ENCODE peak calls at places on chromosome 10, in six cellular contexts. One of them, this sample, is unnamed.

GRCh38 chr10:101617102-101617823 is 29.1 kb downstream of the DPCD start:
- DNase-seq in EL: no peak
- DNase-seq in cardiac fibroblast: no peak
- DNase-seq in mucosa of gallbladder: no peak
- DNase-seq in cardiac muscle cell: no peak
- DNase-seq in neural progenitor cell: no peak
- DNase-seq in this sample: no peak

GRCh38 chr10:125331056-125331455 is 170.7 kb upstream of the CTBP2 start:
- DNase-seq in cardiac muscle cell: no peak
- DNase-seq in mucosa of gallbladder: no peak
- DNase-seq in EL: no peak
- DNase-seq in cardiac fibroblast: no peak
- DNase-seq in neural progenitor cell: no peak
- DNase-seq in this sample: no peak

GRCh38 chr10:32980558-32981468 is 22.8 kb upstream of the ITGB1 start:
- DNase-seq in mucosa of gallbladder: peak; percentile 92
- DNase-seq in neural progenitor cell: peak; percentile 89
- DNase-seq in EL: peak; percentile 100
- DNase-seq in cardiac muscle cell: peak; percentile 94
- DNase-seq in cardiac fibroblast: peak; percentile 98
- DNase-seq in this sample: peak; percentile 89

GRCh38 chr10:131090761-131091661 is 220.5 kb downstream of the TCERG1L start:
- DNase-seq in neural progenitor cell: no peak
- DNase-seq in cardiac muscle cell: no peak
- DNase-seq in EL: no peak
- DNase-seq in mucosa of gallbladder: no peak
- DNase-seq in cardiac fibroblast: no peak
- DNase-seq in this sample: peak; percentile 76

GRCh38 chr10:33819206-33819605 is 484.7 kb upstream of the NRP1 start:
- DNase-seq in cardiac fibroblast: no peak
- DNase-seq in EL: peak; percentile 25
- DNase-seq in neural progenitor cell: no peak
- DNase-seq in mucosa of gallbladder: no peak
- DNase-seq in cardiac muscle cell: no peak
- DNase-seq in this sample: no peak

GRCh38 chr10:16923309-16923708 is 106.1 kb upstream of the RSU1 start:
- DNase-seq in cardiac muscle cell: no peak
- DNase-seq in neural progenitor cell: no peak
- DNase-seq in mucosa of gallbladder: no peak
- DNase-seq in cardiac fibroblast: peak; percentile 22
- DNase-seq in EL: no peak
- DNase-seq in this sample: no peak

GRCh38 chr10:12388671-12389070 is 39.3 kb downstream of the CAMK1D start:
- DNase-seq in cardiac fibroblast: no peak
- DNase-seq in cardiac muscle cell: no peak
- DNase-seq in neural progenitor cell: no peak
- DNase-seq in mucosa of gallbladder: no peak
- DNase-seq in EL: no peak
- DNase-seq in this sample: no peak

GRCh38 chr10:13066527-13066926 is 33.4 kb upstream of the OPTN start:
- DNase-seq in mucosa of gallbladder: no peak
- DNase-seq in cardiac fibroblast: no peak
- DNase-seq in cardiac muscle cell: no peak
- DNase-seq in EL: no peak
- DNase-seq in neural progenitor cell: no peak
- DNase-seq in this sample: no peak

GRCh38 chr10:14250496-14250895 is 80.2 kb downstream of the FRMD4A start:
- DNase-seq in neural progenitor cell: no peak
- DNase-seq in mucosa of gallbladder: no peak
- DNase-seq in cardiac fibroblast: no peak
- DNase-seq in cardiac muscle cell: no peak
- DNase-seq in EL: no peak
- DNase-seq in this sample: no peak

GRCh38 chr10:97640868-97641811 is 669 bp downstream of the PI4K2A start:
- DNase-seq in cardiac muscle cell: peak; percentile 50
- DNase-seq in cardiac fibroblast: peak; percentile 67
- DNase-seq in neural progenitor cell: peak; percentile 70
- DNase-seq in mucosa of gallbladder: peak; percentile 15
- DNase-seq in EL: peak; percentile 53
- DNase-seq in this sample: peak; percentile 92

GRCh38 chr10:84176836-84177474 is 3.4 kb downstream of the GPR15LG start:
- DNase-seq in EL: no peak
- DNase-seq in neural progenitor cell: no peak
- DNase-seq in cardiac muscle cell: no peak
- DNase-seq in cardiac fibroblast: no peak
- DNase-seq in mucosa of gallbladder: no peak
- DNase-seq in this sample: peak; percentile 44

GRCh38 chr10:99536400-99537254 is 3.9 kb downstream of the NKX2-3 start:
- DNase-seq in mucosa of gallbladder: no peak
- DNase-seq in cardiac muscle cell: peak; percentile 63
- DNase-seq in cardiac fibroblast: no peak
- DNase-seq in EL: peak; percentile 38
- DNase-seq in neural progenitor cell: peak; percentile 92
- DNase-seq in this sample: peak; percentile 90

GRCh38 chr10:80290474-80291220 is 1.2 kb upstream of the MAT1A start:
- DNase-seq in neural progenitor cell: no peak
- DNase-seq in cardiac fibroblast: no peak
- DNase-seq in mucosa of gallbladder: no peak
- DNase-seq in cardiac muscle cell: no peak
- DNase-seq in EL: no peak
- DNase-seq in this sample: no peak

GRCh38 chr10:15715619-15716227 is 4.0 kb downstream of the ITGA8 start:
- DNase-seq in mucosa of gallbladder: no peak
- DNase-seq in cardiac muscle cell: peak; percentile 34
- DNase-seq in neural progenitor cell: peak; percentile 56
- DNase-seq in cardiac fibroblast: peak; percentile 44
- DNase-seq in EL: peak; percentile 24
- DNase-seq in this sample: peak; percentile 64

GRCh38 chr10:133347636-133348517 is 704 bp downstream of the PRAP1 start:
- DNase-seq in neural progenitor cell: no peak
- DNase-seq in cardiac muscle cell: no peak
- DNase-seq in EL: no peak
- DNase-seq in mucosa of gallbladder: no peak
- DNase-seq in cardiac fibroblast: no peak
- DNase-seq in this sample: peak; percentile 80

GRCh38 chr10:44071479-44071878 is 313.4 kb downstream of the CXCL12 start:
- DNase-seq in EL: peak; percentile 66
- DNase-seq in cardiac muscle cell: no peak
- DNase-seq in cardiac fibroblast: peak; percentile 93
- DNase-seq in mucosa of gallbladder: no peak
- DNase-seq in neural progenitor cell: no peak
- DNase-seq in this sample: peak; percentile 17

GRCh38 chr10:79025113-79025832 is 43.5 kb upstream of the ZMIZ1 start:
- DNase-seq in neural progenitor cell: peak; percentile 41
- DNase-seq in cardiac muscle cell: peak; percentile 71
- DNase-seq in mucosa of gallbladder: peak; percentile 57
- DNase-seq in cardiac fibroblast: no peak
- DNase-seq in EL: no peak
- DNase-seq in this sample: peak; percentile 59

GRCh38 chr10:58546137-58546536 is 33.5 kb downstream of the BICC1 start:
- DNase-seq in cardiac muscle cell: no peak
- DNase-seq in cardiac fibroblast: no peak
- DNase-seq in neural progenitor cell: no peak
- DNase-seq in mucosa of gallbladder: no peak
- DNase-seq in EL: no peak
- DNase-seq in this sample: no peak

GRCh38 chr10:15744217-15744865 is 24.6 kb upstream of the ITGA8 start:
- DNase-seq in mucosa of gallbladder: peak; percentile 48
- DNase-seq in cardiac muscle cell: peak; percentile 70
- DNase-seq in neural progenitor cell: peak; percentile 85
- DNase-seq in EL: peak; percentile 56
- DNase-seq in cardiac fibroblast: peak; percentile 67
- DNase-seq in this sample: no peak

GRCh38 chr10:50456711-50457110 is 167.0 kb downstream of the SGMS1 start:
- DNase-seq in mucosa of gallbladder: no peak
- DNase-seq in cardiac muscle cell: no peak
- DNase-seq in cardiac fibroblast: no peak
- DNase-seq in EL: no peak
- DNase-seq in neural progenitor cell: no peak
- DNase-seq in this sample: no peak

GRCh38 chr10:77478248-77478963 is 159.2 kb downstream of the KCNMA1 start:
- DNase-seq in neural progenitor cell: no peak
- DNase-seq in cardiac muscle cell: no peak
- DNase-seq in EL: peak; percentile 87
- DNase-seq in cardiac fibroblast: peak; percentile 45
- DNase-seq in mucosa of gallbladder: no peak
- DNase-seq in this sample: peak; percentile 96